ENCODE peak calls at places on chromosomes 1 and 21, in ten cellular contexts. R is mesothelial cell of epicardium; N is foreskin keratinocyte; B is fibroblast of the conjunctiva; H is ELR; D is EL; O is H54; I is CD4-positive, alpha-beta memory T cell; T is HCEC 1CT; P is heart right ventricle. X is an unnamed sample.

GRCh38 chr1:151803915-151804314 is 1.3 kb downstream of the LINGO4 start:
- DNase-seq in O (no peak), D (no peak), H (no peak), N (no peak), I (no peak), P (no peak), B (no peak), R (no peak), T (no peak), X (no peak)

GRCh38 chr1:63877816-63878215 is 104.0 kb downstream of the ROR1 start:
- DNase-seq in B (no peak), N (peak; percentile 91), P (no peak), T (peak; percentile 73), R (no peak), D (peak; percentile 70), O (peak; percentile 38), H (peak; percentile 60), I (no peak), X (no peak)

GRCh38 chr1:173506437-173506836 is 29.3 kb downstream of the PRDX6 start:
- DNase-seq in R (no peak), T (no peak), O (peak; percentile 18), D (no peak), H (peak; percentile 15), I (no peak), B (no peak), P (no peak), N (no peak), X (no peak)

GRCh38 chr1:206859082-206859491 is 6.3 kb upstream of the IL20 start:
- DNase-seq in P (no peak), H (peak; percentile 10), T (no peak), I (peak; percentile 12), R (no peak), B (no peak), D (no peak), N (peak; percentile 47), O (no peak), X (no peak)

GRCh38 chr1:181413836-181414235 is 69.5 kb upstream of the CACNA1E start:
- DNase-seq in I (no peak), O (no peak), N (no peak), B (no peak), P (no peak), R (no peak), D (no peak), H (no peak), T (no peak), X (no peak)

GRCh38 chr1:114118351-114118990 is 35.2 kb downstream of the SYT6 start:
- DNase-seq in D (no peak), H (no peak), P (no peak), R (no peak), I (no peak), B (no peak), T (no peak), O (no peak), N (no peak), X (no peak)

GRCh38 chr1:230005040-230005439 is 62.0 kb upstream of the GALNT2 start:
- DNase-seq in H (no peak), T (no peak), P (no peak), N (no peak), R (no peak), O (no peak), D (no peak), B (no peak), I (no peak), X (no peak)

GRCh38 chr1:64894438-64895196 is 71.7 kb downstream of the JAK1 start:
- DNase-seq in H (no peak), O (no peak), P (no peak), R (no peak), T (no peak), D (no peak), N (no peak), B (no peak), I (no peak), X (no peak)

GRCh38 chr1:209319057-209319432 is 264.5 kb upstream of the CAMK1G start:
- DNase-seq in T (no peak), D (no peak), I (no peak), B (no peak), H (no peak), R (no peak), P (no peak), N (no peak), O (no peak), X (no peak)

GRCh38 chr1:150429805-150430204 is 57.4 kb upstream of the TARS2 start:
- DNase-seq in T (no peak), P (no peak), R (no peak), H (peak; percentile 29), I (peak; percentile 26), D (no peak), O (no peak), B (no peak), N (peak; percentile 22), X (no peak)

GRCh38 chr1:185229981-185230380 is 73.0 kb downstream of the SWT1 start:
- DNase-seq in P (no peak), H (no peak), D (no peak), O (no peak), T (no peak), I (no peak), R (no peak), N (no peak), B (no peak), X (no peak)

GRCh38 chr1:61318319-61319125 is 236.2 kb downstream of the NFIA start:
- DNase-seq in P (no peak), I (no peak), H (peak; percentile 33), N (peak; percentile 87), O (peak; percentile 19), R (no peak), B (peak; percentile 89), D (peak; percentile 48), T (peak; percentile 82), X (peak; percentile 60)

GRCh38 chr1:25654109-25654660 is 37.6 kb downstream of the MAN1C1 start:
- DNase-seq in R (no peak), O (no peak), N (no peak), I (no peak), P (no peak), T (no peak), B (no peak), H (no peak), D (no peak), X (no peak)

GRCh38 chr21:38802050-38803026 is 3.4 kb upstream of the ETS2 start:
- DNase-seq in T (no peak), B (no peak), R (no peak), N (no peak), P (no peak), O (no peak), I (no peak), H (no peak), D (no peak), X (no peak)

GRCh38 chr1:10980094-10980577 is 32.3 kb upstream of the TARDBP start:
- DNase-seq in B (peak; percentile 64), N (peak; percentile 47), R (no peak), I (no peak), P (peak; percentile 72), O (peak; percentile 65), D (peak; percentile 84), H (peak; percentile 60), T (peak; percentile 54), X (peak; percentile 71)

GRCh38 chr21:34073749-34074282 is 438 bp downstream of the MRPS6 start:
- DNase-seq in H (peak; percentile 37), P (no peak), N (no peak), T (peak; percentile 24), I (peak; percentile 22), R (no peak), B (no peak), D (peak; percentile 35), O (peak; percentile 52), X (no peak)

GRCh38 chr1:152757747-152758146 is at the start of gene KPRP:
- DNase-seq in P (no peak), B (no peak), I (no peak), O (no peak), N (no peak), H (no peak), T (no peak), D (no peak), R (no peak), X (no peak)

GRCh38 chr1:205301842-205302588 is 19.5 kb downstream of the NUAK2 start:
- DNase-seq in O (no peak), H (peak; percentile 68), N (no peak), B (no peak), P (no peak), D (peak; percentile 66), T (no peak), R (no peak), I (no peak), X (no peak)

GRCh38 chr21:33421713-33422393 is 18.6 kb downstream of the IFNGR2 start:
- DNase-seq in T (no peak), I (no peak), O (no peak), P (no peak), R (no peak), D (no peak), N (no peak), H (no peak), B (no peak), X (no peak)

GRCh38 chr1:6412896-6413295 is 6.8 kb downstream of the HES2 start:
- DNase-seq in T (no peak), R (no peak), D (no peak), B (no peak), I (no peak), H (peak; percentile 38), P (no peak), O (no peak), N (peak; percentile 79), X (no peak)

GRCh38 chr1:57474097-57474750 is 50.4 kb upstream of the DAB1 start:
- DNase-seq in T (peak; percentile 81), D (peak; percentile 39), O (no peak), N (peak; percentile 28), R (no peak), I (no peak), P (no peak), B (no peak), H (peak; percentile 39), X (no peak)

GRCh38 chr1:32337855-32338636 is 2.0 kb upstream of the MARCKSL1 start:
- DNase-seq in H (no peak), B (no peak), T (no peak), D (no peak), R (no peak), N (peak; percentile 23), P (no peak), I (no peak), O (no peak), X (no peak)

GRCh38 chr1:29213055-29213454 is 17.7 kb downstream of the MECR start:
- DNase-seq in P (no peak), T (no peak), D (no peak), R (no peak), B (no peak), H (no peak), I (no peak), N (no peak), O (no peak), X (no peak)

GRCh38 chr1:110196917-110197782 is 13.0 kb upstream of the KCNC4 start:
- DNase-seq in O (peak; percentile 88), H (peak; percentile 75), T (peak; percentile 63), N (peak; percentile 52), R (no peak), P (no peak), D (peak; percentile 46), I (peak; percentile 63), B (peak; percentile 12), X (no peak)

GRCh38 chr1:24946861-24947658 is 17.0 kb upstream of the RUNX3 start:
- DNase-seq in B (no peak), P (no peak), T (peak; percentile 7), D (peak; percentile 34), O (no peak), N (no peak), R (no peak), H (peak; percentile 81), I (no peak), X (no peak)

GRCh38 chr1:2409745-2410144 is 2.6 kb downstream of the PEX10 start:
- DNase-seq in O (no peak), D (no peak), H (no peak), P (no peak), R (no peak), T (no peak), N (no peak), I (no peak), B (no peak), X (no peak)

GRCh38 chr1:212915245-212916091 is 34.9 kb upstream of the VASH2 start:
- DNase-seq in D (peak; percentile 12), I (no peak), B (peak; percentile 26), H (peak; percentile 26), O (no peak), P (peak; percentile 36), T (no peak), R (peak; percentile 48), N (no peak), X (no peak)

GRCh38 chr1:27349784-27350672 is 8.2 kb downstream of the SYTL1 start:
- DNase-seq in B (no peak), I (no peak), H (peak; percentile 66), O (no peak), P (peak; percentile 57), R (peak; percentile 57), N (no peak), D (peak; percentile 68), T (no peak), X (no peak)